ENCODE peak calls at places on chromosomes 1 and 21, in nine cellular contexts. G is H1; U is upper lobe of right lung; P is CD8-positive, alpha-beta T cell; W is astrocyte; T is heart left ventricle; N is tibial artery; A is spleen; H is uterus. S is an unnamed sample.
A peak's percentile ranks its signal among the peaks of the same experiment; 100 is the strongest.

GRCh38 chr1:185680453-185680852 is 53.7 kb upstream of the HMCN1 start:
- DNase-seq in A (peak; percentile 82), G (no peak), N (no peak), U (no peak), H (no peak), W (no peak), T (no peak), P (no peak), S (no peak)

GRCh38 chr1:199687321-199687720 is 340.2 kb upstream of the NR5A2 start:
- DNase-seq in A (no peak), T (no peak), G (no peak), P (no peak), U (no peak), W (peak; percentile 75), N (no peak), H (no peak), S (no peak)

GRCh38 chr1:198287916-198288315 is 131.1 kb downstream of the NEK7 start:
- DNase-seq in T (no peak), W (no peak), P (no peak), G (no peak), N (no peak), U (no peak), A (no peak), H (no peak), S (no peak)

GRCh38 chr21:40272037-40272436 is 404.8 kb downstream of the PCP4 start:
- DNase-seq in N (no peak), P (no peak), U (no peak), W (no peak), T (no peak), A (no peak), H (no peak), G (no peak), S (no peak)

GRCh38 chr21:46145840-46146691 is 9.3 kb downstream of the FTCD start:
- DNase-seq in A (peak; percentile 64), H (peak; percentile 14), N (peak; percentile 61), P (no peak), W (no peak), G (no peak), T (peak; percentile 14), U (no peak), S (no peak)

GRCh38 chr1:220673921-220674320 is 16.2 kb upstream of the C1orf115 start:
- DNase-seq in T (no peak), H (no peak), A (no peak), N (no peak), W (no peak), P (no peak), G (no peak), U (no peak), S (no peak)

GRCh38 chr1:981955-982558 is at the start of gene PERM1:
- DNase-seq in G (no peak), A (no peak), P (no peak), W (no peak), N (peak; percentile 87), U (no peak), H (no peak), T (peak; percentile 93), S (peak; percentile 79)

GRCh38 chr1:183945432-183946308 is 91.9 kb downstream of the COLGALT2 start:
- DNase-seq in W (no peak), H (no peak), T (no peak), U (no peak), A (no peak), G (no peak), P (no peak), N (no peak), S (no peak)

GRCh38 chr1:11281518-11282331 is 8.7 kb downstream of the UBIAD1 start:
- DNase-seq in H (no peak), W (peak; percentile 92), T (no peak), U (no peak), G (no peak), N (no peak), P (no peak), A (no peak), S (peak; percentile 62)

GRCh38 chr21:44858291-44858690 is 15.2 kb downstream of the PTTG1IP start:
- DNase-seq in H (no peak), U (peak; percentile 56), W (no peak), A (peak; percentile 48), N (no peak), G (no peak), P (no peak), T (no peak), S (no peak)

GRCh38 chr1:53614231-53615021 is 124.5 kb downstream of the GLIS1 start:
- DNase-seq in W (no peak), G (no peak), A (peak; percentile 41), U (peak; percentile 41), T (no peak), P (no peak), N (peak; percentile 42), H (peak; percentile 3), S (no peak)

GRCh38 chr1:54355931-54356679 is 50.1 kb downstream of the SSBP3 start:
- DNase-seq in P (no peak), G (no peak), T (no peak), A (no peak), H (no peak), N (no peak), W (no peak), U (no peak), S (no peak)

GRCh38 chr1:219039018-219039740 is 134.5 kb upstream of the LYPLAL1 start:
- DNase-seq in T (no peak), W (no peak), P (no peak), H (no peak), G (no peak), A (no peak), N (no peak), U (no peak), S (no peak)

GRCh38 chr1:117290855-117291254 is 76.4 kb upstream of the MAN1A2 start:
- DNase-seq in W (no peak), A (no peak), T (no peak), P (no peak), G (no peak), H (no peak), U (no peak), N (no peak), S (no peak)

DNA sequence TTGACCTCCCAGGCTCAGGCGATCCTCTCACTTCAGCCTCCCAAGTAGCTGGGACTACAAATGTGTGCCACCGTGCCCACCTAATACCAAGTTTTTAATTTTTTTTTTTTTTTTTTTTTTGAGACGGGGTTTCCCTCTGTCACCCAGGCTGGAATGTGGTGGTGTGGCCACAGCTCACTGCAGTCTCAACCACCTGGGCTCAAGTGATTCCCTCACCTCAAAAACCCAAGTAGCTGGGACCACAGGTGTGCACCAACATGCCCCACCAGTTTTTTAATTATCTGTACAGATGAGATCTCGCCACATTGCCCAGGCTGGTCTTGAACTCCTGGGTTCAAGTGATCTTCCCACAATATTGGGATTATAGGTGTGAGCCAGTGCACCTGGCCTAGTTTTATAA is 22.7 kb downstream of the PTP4A2 start:
- DNase-seq in W (no peak), N (no peak), U (no peak), T (no peak), P (no peak), H (no peak), A (no peak), G (no peak), S (no peak)
- H3K4me1 ChIP-seq in W (no peaks in the 10 kb centered on the region), N (no peaks in the 10 kb centered on the region), U (peaks cover 9% of the 10 kb centered on the region), T (peaks cover 9% of the 10 kb centered on the region), P (peaks cover 32% of the 10 kb centered on the region), H (no peaks in the 10 kb centered on the region), A (peaks cover 46% of the 10 kb centered on the region), G (no peaks in the 10 kb centered on the region), S (peaks cover 21% of the 10 kb centered on the region)

DNA sequence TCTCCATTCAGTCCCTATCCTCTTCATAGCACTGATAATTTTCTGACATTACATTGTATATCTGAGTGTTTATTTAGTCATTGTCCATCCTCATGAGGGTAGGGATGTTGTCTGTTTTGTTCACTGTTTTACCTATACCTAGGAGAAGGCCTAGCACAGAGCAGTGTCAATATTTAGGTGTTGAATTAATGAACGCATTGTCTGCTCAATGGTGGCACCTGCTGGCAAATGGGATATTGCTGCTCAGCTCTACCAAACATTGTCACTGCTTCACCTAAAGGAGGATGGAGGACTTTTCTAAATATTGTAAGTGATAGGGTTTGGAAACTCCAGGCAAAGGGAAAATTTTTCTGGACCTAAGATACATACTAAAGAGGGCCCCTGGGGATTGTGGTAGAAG is 243.9 kb downstream of the RRAGC start:
- DNase-seq in G (no peak), P (no peak), H (no peak), N (no peak), U (no peak), W (no peak), A (no peak), T (no peak), S (no peak)
- TF ChIP-seq CTCF in G (peak; percentile 39), P (no peak), H (no peak), N (no peak), U (no peak), W (no peak), A (no peak), T (no peak), S (no peak)

DNA sequence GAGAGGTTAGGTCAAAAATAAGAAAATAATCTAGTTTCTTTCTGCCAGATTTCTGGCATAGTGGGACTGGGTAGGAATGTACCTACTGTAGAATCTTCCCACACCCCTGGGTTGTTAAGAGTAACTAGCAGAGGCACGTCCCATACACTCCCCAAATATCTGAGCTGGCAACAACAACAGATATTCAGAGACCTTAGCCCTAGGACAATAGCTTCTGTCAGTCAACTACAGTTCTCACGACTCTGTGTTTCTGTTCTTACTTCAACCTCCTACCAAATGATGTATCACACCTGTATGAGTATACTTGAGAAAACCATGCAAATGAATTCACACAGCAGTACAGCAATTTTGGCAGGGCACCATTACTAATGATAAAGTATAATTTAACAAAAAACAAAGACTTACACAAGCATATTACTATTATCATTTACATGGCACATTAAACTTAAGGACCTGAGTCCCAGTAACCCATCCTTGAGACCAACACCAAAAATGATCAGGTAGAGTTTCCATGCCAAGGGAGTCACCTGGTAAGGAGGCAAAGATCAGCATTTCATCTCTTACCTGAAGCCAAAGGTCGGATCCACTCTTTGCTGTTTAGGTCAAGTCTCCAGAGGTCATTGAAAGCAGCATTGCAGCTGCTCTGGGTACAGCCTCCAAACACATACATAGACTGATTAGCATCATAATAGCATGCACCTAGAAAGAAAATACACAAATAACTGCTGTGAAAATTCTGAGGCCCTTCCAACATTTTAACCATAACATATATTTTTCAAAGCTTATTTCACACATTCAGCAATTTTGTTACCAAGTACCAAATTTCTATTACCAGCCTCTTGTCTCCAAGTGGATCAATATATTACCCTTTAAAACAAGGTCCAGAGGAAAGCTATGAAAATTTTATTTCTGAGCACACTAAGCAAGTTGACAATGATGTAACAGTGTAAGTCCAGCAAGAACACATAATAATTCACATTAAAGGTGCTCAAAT is 57.5 kb upstream of the CPLANE2 start:
- DNase-seq in P (no peak), A (no peak), N (no peak), G (no peak), W (no peak), U (no peak), T (no peak), H (no peak), S (no peak)
- H3K27ac ChIP-seq in P (no peak overlapping the region), A (peak overlapping the region; percentile 64), N (peak overlapping the region; percentile 77), G (no peak overlapping the region), W (no peak overlapping the region), U (no peak overlapping the region), T (no peak overlapping the region), H (no peak overlapping the region), S (peak overlapping the region; percentile 8)

DNA sequence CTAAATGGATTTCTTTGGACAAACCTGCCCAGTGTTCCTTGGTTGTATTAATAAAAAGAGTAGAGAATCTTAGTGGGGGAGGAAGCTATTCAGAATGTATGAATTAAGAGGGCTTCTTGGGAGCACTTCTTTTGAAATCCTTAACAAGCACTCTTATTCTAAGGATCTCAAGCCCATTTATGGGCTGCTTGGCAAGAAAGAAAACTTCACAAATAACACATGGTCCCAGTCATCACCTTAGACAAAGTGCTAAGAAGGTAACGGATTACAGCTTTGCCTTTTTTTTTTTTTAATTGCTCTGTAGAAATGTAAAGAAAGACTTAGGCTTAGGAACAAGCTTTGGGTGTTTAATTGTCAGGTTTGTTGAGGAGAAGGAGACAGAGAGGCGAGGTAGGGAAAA is 76.6 kb upstream of the IPO9 start:
- DNase-seq in T (no peak), A (no peak), G (no peak), N (no peak), P (no peak), H (no peak), U (no peak), W (no peak), S (no peak)
- H3K4me1 ChIP-seq in T (peaks cover 51% of the 10 kb centered on the region), A (peaks cover 27% of the 10 kb centered on the region), G (peaks cover 26% of the 10 kb centered on the region), N (peaks cover 74% of the 10 kb centered on the region), P (no peaks in the 10 kb centered on the region), H (no peaks in the 10 kb centered on the region), U (peaks cover 32% of the 10 kb centered on the region), W (peaks cover 91% of the 10 kb centered on the region), S (peaks cover 5% of the 10 kb centered on the region)